ENCODE peak calls at places on chromosomes 1 and 21, in five cellular contexts. Y, D, H, L and Q are unnamed samples.
A peak's percentile ranks its signal among the peaks of the same experiment; 100 is the strongest.

GRCh38 chr1:9659328-9659727 is 7.8 kb downstream of the PIK3CD start:
- DNase-seq in D (no peak), Y (no peak), H (no peak), L (no peak), Q (peak; percentile 7)

GRCh38 chr1:205263580-205264190 is 35.9 kb downstream of the TMCC2 start:
- DNase-seq in H (no peak), L (no peak), Y (no peak), D (no peak), Q (no peak)

GRCh38 chr1:91799159-91799558 is 86.8 kb downstream of the TGFBR3 start:
- DNase-seq in L (no peak), H (no peak), D (no peak), Y (no peak), Q (no peak)

GRCh38 chr1:1332774-1333480 is 1.8 kb downstream of the TAS1R3 start:
- DNase-seq in H (no peak), L (no peak), D (no peak), Y (peak; percentile 62), Q (no peak)

GRCh38 chr1:220810179-220810653 is 23.5 kb downstream of the MTARC1 start:
- DNase-seq in Y (peak; percentile 81), L (peak; percentile 71), D (peak; percentile 88), H (peak; percentile 48), Q (peak; percentile 67)

GRCh38 chr1:168836469-168836868 is 107.5 kb upstream of the DPT start:
- DNase-seq in Y (no peak), H (no peak), D (no peak), L (no peak), Q (no peak)

GRCh38 chr1:232669981-232670763 is 40.2 kb upstream of the SIPA1L2 start:
- DNase-seq in Y (no peak), L (no peak), D (no peak), H (no peak), Q (no peak)

GRCh38 chr1:72827285-72827684 is 544.9 kb upstream of the NEGR1 start:
- DNase-seq in D (no peak), L (no peak), Y (no peak), H (no peak), Q (no peak)

GRCh38 chr21:31283025-31283424 is 61.0 kb downstream of the TIAM1 start:
- DNase-seq in Y (no peak), D (no peak), L (no peak), H (peak; percentile 14), Q (no peak)

GRCh38 chr21:35026617-35027557 is 22.2 kb downstream of the RUNX1 start:
- DNase-seq in L (peak; percentile 63), Y (peak; percentile 84), H (peak; percentile 92), D (peak; percentile 74), Q (peak; percentile 72)

GRCh38 chr21:46033410-46034404 is 52.1 kb downstream of the COL6A1 start:
- DNase-seq in L (no peak), Y (no peak), H (no peak), D (no peak), Q (no peak)

GRCh38 chr1:177385760-177386698 is 215.3 kb downstream of the BRINP2 start:
- DNase-seq in L (no peak), Y (no peak), D (no peak), H (no peak), Q (no peak)

GRCh38 chr1:193019442-193020026 is 39.6 kb downstream of the UCHL5 start:
- DNase-seq in Y (no peak), H (peak; percentile 19), D (no peak), L (no peak), Q (no peak)

GRCh38 chr1:178543291-178543609 is 30.3 kb downstream of the TEX35 start:
- DNase-seq in H (no peak), D (no peak), L (no peak), Y (no peak), Q (no peak)

GRCh38 chr1:63918395-63918945 is 144.7 kb downstream of the ROR1 start:
- DNase-seq in H (no peak), Y (no peak), L (no peak), D (no peak), Q (no peak)

DNA sequence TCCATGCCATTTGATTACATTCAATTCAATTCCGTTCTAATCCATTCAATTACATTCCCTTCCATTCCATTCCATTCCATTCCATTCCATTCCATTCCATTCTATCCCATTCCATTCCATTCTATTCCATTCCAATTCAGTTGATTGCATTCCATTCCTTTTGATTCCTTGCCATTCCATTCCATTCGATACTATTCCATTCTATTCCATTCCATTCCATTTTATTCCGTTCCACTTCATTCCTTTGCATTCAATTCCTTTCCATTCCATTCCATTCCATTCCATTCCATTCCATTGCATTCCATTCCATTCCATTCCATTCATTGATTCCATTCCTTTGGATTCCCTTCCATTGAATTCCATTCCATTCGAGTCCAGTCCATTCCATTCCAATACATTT is 2574.0 kb upstream of the TPTE start:
- DNase-seq in L (no peak), D (no peak), H (no peak), Y (no peak), Q (no peak)
- H3K9me3 ChIP-seq in L (peaks cover 49% of the 10 kb centered on the region), D (peaks cover 70% of the 10 kb centered on the region), H (peaks cover 100% of the 10 kb centered on the region), Y (peaks cover 97% of the 10 kb centered on the region), Q (peaks cover 18% of the 10 kb centered on the region)

DNA sequence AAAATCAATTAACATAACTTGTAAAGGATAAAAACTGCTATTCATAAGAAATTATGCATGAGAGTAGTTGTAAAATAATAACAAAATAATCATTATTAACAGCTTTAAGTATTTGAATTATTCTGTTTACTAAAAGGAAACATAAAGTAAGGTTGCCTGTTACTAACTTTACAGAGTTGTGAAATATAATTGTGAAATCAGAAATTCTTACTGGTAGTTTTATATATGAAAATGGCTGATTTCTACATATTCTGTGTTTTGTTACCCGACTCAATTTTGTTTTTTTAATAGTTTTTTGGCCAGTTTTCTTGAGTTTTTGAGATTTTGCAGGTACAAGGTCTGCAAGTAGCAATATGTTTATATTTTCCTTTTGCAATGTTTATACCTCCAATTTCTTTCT is 27.8 kb downstream of the FNBP1L start:
- DNase-seq in Y (no peak), D (no peak), L (no peak), H (no peak), Q (no peak)
- H3K4me1 ChIP-seq in Y (peaks cover 13% of the 10 kb centered on the region), D (no peaks in the 10 kb centered on the region), L (no peaks in the 10 kb centered on the region), H (no peaks in the 10 kb centered on the region), Q (peaks cover 10% of the 10 kb centered on the region)

GRCh38 chr1:38418195-38419030 is 371.8 kb upstream of the POU3F1 start:
- DNase-seq in L (no peak), Y (no peak), H (no peak), D (no peak), Q (no peak)

GRCh38 chr1:38424677-38425076 is 378.1 kb upstream of the POU3F1 start:
- DNase-seq in D (no peak), Y (no peak), L (no peak), H (no peak), Q (no peak)

GRCh38 chr1:38420666-38421065 is 374.1 kb upstream of the POU3F1 start:
- DNase-seq in H (no peak), L (no peak), Y (no peak), D (no peak), Q (no peak)
- H3K9me3 ChIP-seq in H (peaks cover 4% of the 10 kb centered on the region), L (no peaks in the 10 kb centered on the region), Y (no peaks in the 10 kb centered on the region), D (no peaks in the 10 kb centered on the region), Q (no peaks in the 10 kb centered on the region)

DNA sequence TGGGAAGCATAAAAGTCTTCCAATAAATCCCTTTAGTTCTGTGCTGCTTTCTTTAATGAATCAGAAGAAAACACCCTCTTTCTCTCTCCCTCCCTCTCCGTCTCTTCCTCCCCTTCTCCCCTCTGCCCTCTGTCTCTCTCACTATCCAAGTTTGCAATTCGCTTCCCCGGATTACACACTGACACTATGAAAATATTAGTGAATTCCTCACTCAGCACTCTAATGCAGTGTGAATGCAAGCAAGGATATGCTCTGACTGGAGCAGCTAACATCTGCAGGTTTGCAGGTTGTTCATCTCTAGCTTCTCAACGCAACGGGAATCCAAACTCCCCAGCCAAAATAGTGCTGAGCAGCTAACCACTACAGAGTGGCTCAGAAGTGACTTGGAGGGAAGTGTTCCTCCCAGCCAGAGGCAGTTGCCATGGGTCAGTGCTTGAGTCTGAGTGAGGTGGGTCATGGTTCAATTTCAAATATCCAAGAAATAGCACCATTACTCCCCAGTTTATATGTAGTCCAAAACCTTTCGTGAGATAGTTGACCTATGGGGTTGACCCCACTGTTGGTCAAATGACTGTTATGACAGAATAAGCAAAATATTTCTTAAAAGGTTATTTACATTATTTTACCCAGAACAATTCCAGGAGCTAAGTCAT is 77.6 kb upstream of the CD55 start:
- DNase-seq in D (no peak), H (no peak), L (no peak), Y (no peak), Q (no peak)
- H3K4me1 ChIP-seq in D (peaks cover 23% of the 10 kb centered on the region), H (no peaks in the 10 kb centered on the region), L (no peaks in the 10 kb centered on the region), Y (peaks cover 16% of the 10 kb centered on the region), Q (peaks cover 55% of the 10 kb centered on the region)

GRCh38 chr21:10466200-10466599 is 55.2 kb upstream of the TPTE start:
- DNase-seq in Y (no peak), L (no peak), H (no peak), D (no peak), Q (no peak)

GRCh38 chr21:10463156-10463555 is 58.2 kb upstream of the TPTE start:
- DNase-seq in D (no peak), L (no peak), H (no peak), Y (no peak), Q (no peak)

GRCh38 chr21:10464975-10465374 is 56.4 kb upstream of the TPTE start:
- DNase-seq in H (no peak), L (no peak), D (no peak), Y (no peak), Q (no peak)
- H3K9me3 ChIP-seq in H (peaks cover 15% of the 10 kb centered on the region), L (no peaks in the 10 kb centered on the region), D (no peaks in the 10 kb centered on the region), Y (no peaks in the 10 kb centered on the region), Q (no peaks in the 10 kb centered on the region)